ENCODE peak calls at places on chromosomes 13 and 19, in six cellular contexts. One of them, this sample, is unnamed.

GRCh38 chr19:29545866-29546582 is 20.2 kb downstream of the VSTM2B start:
- ATAC-seq in HCT116: no peak
- ATAC-seq in left lung: no peak
- ATAC-seq in psoas muscle: no peak
- ATAC-seq in gastrocnemius medialis: no peak
- ATAC-seq in lung: no peak
- ATAC-seq in this sample: no peak

GRCh38 chr13:109415057-109415456 is 371.3 kb downstream of the IRS2 start:
- ATAC-seq in gastrocnemius medialis: no peak
- ATAC-seq in left lung: no peak
- ATAC-seq in HCT116: no peak
- ATAC-seq in lung: no peak
- ATAC-seq in psoas muscle: no peak
- ATAC-seq in this sample: no peak

GRCh38 chr19:5714819-5715218 is 5.1 kb downstream of the LONP1 start:
- ATAC-seq in psoas muscle: no peak
- ATAC-seq in HCT116: no peak
- ATAC-seq in left lung: no peak
- ATAC-seq in gastrocnemius medialis: no peak
- ATAC-seq in lung: no peak
- ATAC-seq in this sample: no peak

GRCh38 chr13:75432045-75432444 is 49.9 kb downstream of the TBC1D4 start:
- ATAC-seq in lung: no peak
- ATAC-seq in left lung: peak; percentile 61
- ATAC-seq in HCT116: peak; percentile 50
- ATAC-seq in gastrocnemius medialis: peak; percentile 74
- ATAC-seq in psoas muscle: peak; percentile 69
- ATAC-seq in this sample: peak; percentile 61

GRCh38 chr19:13803038-13803437 is 7.8 kb downstream of the ZSWIM4 start:
- ATAC-seq in lung: peak; percentile 41
- ATAC-seq in HCT116: peak; percentile 37
- ATAC-seq in left lung: peak; percentile 84
- ATAC-seq in psoas muscle: no peak
- ATAC-seq in gastrocnemius medialis: no peak
- ATAC-seq in this sample: no peak

GRCh38 chr13:23743269-23743668 is 145.9 kb downstream of the MIPEP start:
- ATAC-seq in left lung: peak; percentile 20
- ATAC-seq in HCT116: no peak
- ATAC-seq in gastrocnemius medialis: no peak
- ATAC-seq in lung: no peak
- ATAC-seq in psoas muscle: no peak
- ATAC-seq in this sample: no peak

GRCh38 chr13:111048387-111048786 is 66.7 kb upstream of the ARHGEF7 start:
- ATAC-seq in gastrocnemius medialis: no peak
- ATAC-seq in HCT116: no peak
- ATAC-seq in left lung: no peak
- ATAC-seq in lung: no peak
- ATAC-seq in psoas muscle: no peak
- ATAC-seq in this sample: no peak

GRCh38 chr13:95222733-95223018 is 78.6 kb downstream of the ABCC4 start:
- ATAC-seq in psoas muscle: no peak
- ATAC-seq in lung: no peak
- ATAC-seq in HCT116: no peak
- ATAC-seq in left lung: no peak
- ATAC-seq in gastrocnemius medialis: no peak
- ATAC-seq in this sample: no peak

GRCh38 chr13:44810067-44810840 is 179.0 kb downstream of the NUFIP1 start:
- ATAC-seq in lung: no peak
- ATAC-seq in HCT116: no peak
- ATAC-seq in psoas muscle: no peak
- ATAC-seq in left lung: peak; percentile 10
- ATAC-seq in gastrocnemius medialis: peak; percentile 39
- ATAC-seq in this sample: no peak

GRCh38 chr13:43984292-43984691 is 104.6 kb downstream of the LACC1 start:
- ATAC-seq in psoas muscle: no peak
- ATAC-seq in left lung: no peak
- ATAC-seq in lung: no peak
- ATAC-seq in gastrocnemius medialis: no peak
- ATAC-seq in HCT116: no peak
- ATAC-seq in this sample: no peak

GRCh38 chr13:99686157-99686572 is 184.9 kb downstream of the TM9SF2 start:
- ATAC-seq in left lung: peak; percentile 14
- ATAC-seq in lung: peak; percentile 27
- ATAC-seq in gastrocnemius medialis: no peak
- ATAC-seq in psoas muscle: peak; percentile 54
- ATAC-seq in HCT116: no peak
- ATAC-seq in this sample: no peak

GRCh38 chr13:113860579-113861432 is 3.1 kb downstream of the GAS6 start:
- ATAC-seq in gastrocnemius medialis: no peak
- ATAC-seq in HCT116: no peak
- ATAC-seq in psoas muscle: no peak
- ATAC-seq in left lung: peak; percentile 66
- ATAC-seq in lung: no peak
- ATAC-seq in this sample: no peak

GRCh38 chr13:67120872-67121531 is 109.1 kb downstream of the PCDH9 start:
- ATAC-seq in lung: no peak
- ATAC-seq in left lung: no peak
- ATAC-seq in gastrocnemius medialis: no peak
- ATAC-seq in psoas muscle: no peak
- ATAC-seq in HCT116: no peak
- ATAC-seq in this sample: peak; percentile 61

DNA sequence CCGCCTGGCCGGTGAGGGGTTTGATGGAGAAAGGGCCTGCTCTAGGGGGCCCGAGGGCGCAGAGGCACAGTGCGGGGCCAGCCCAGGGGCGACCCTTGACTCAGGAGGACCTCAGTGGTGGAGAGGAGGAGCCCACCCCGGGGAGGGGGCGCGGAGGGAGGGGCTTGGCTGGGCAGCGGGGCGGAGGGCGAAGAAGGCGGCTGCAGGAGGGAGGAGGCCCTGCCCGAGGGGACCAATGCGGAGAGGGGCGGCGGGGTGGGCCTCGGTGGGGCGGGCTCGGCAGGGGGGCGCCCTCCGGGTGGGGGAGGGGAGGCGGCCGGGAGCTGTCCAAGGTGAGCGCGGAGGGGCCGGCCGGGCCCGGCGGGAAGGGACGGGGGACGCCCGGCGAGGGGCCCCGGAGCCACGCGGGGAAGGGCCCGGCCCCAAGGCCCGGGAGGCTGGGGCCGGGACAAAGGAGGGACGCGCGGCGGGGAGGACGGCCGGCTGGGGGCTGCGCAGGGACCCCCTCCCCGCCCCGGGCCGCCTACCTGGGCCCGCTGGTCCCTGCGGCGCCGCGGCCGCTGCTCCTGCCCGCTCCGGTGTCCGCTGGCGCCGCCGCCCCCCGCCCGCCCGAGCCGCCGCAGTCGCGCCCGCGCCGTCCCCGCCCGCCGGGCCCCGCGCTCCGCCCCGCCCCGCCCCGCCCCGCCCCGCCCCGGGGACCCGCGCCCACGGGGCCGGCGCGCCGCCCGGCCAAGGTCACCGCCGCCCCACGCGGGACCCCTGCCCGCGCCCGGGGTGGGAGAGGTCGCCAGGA is at the start of gene DIRAS1:
- ATAC-seq in gastrocnemius medialis: no peak
- ATAC-seq in lung: no peak
- ATAC-seq in psoas muscle: no peak
- ATAC-seq in left lung: no peak
- ATAC-seq in HCT116: peak; percentile 44
- ATAC-seq in this sample: no peak
- H3K4me3 ChIP-seq in gastrocnemius medialis: no peak within 1 kb of the TSS
- H3K4me3 ChIP-seq in lung: no peak within 1 kb of the TSS
- H3K4me3 ChIP-seq in psoas muscle: peak within 1 kb of the TSS; percentile 38
- H3K4me3 ChIP-seq in left lung: peak within 1 kb of the TSS; percentile 17
- H3K4me3 ChIP-seq in HCT116: peak within 1 kb of the TSS; percentile 73
- H3K4me3 ChIP-seq in this sample: peak within 1 kb of the TSS; percentile 51

DNA sequence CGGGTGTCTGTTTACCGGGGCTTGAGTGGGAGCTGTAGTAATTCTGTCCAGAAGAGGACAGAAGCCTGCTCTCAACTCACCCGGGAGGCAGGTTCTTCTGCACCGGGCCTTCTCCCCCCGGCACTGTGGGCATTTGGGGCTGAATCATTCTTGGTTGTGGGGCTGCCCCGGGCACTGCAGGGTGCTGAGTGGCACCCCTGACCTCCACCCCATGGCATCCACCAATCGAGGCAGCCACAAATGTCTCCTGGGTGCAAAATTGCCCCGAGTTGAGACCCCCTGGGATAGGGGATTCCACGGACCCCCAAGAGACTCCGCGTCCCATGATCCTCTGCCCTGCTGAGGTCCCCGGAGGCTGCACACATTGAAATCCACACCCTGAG is 68.8 kb downstream of the GNG7 start:
- ATAC-seq in lung: no peak
- ATAC-seq in gastrocnemius medialis: no peak
- ATAC-seq in psoas muscle: no peak
- ATAC-seq in HCT116: no peak
- ATAC-seq in left lung: peak; percentile 17
- ATAC-seq in this sample: no peak
- H3K4me3 ChIP-seq in lung: no peak overlapping the region
- H3K4me3 ChIP-seq in gastrocnemius medialis: no peak overlapping the region
- H3K4me3 ChIP-seq in psoas muscle: no peak overlapping the region
- H3K4me3 ChIP-seq in HCT116: no peak overlapping the region
- H3K4me3 ChIP-seq in left lung: no peak overlapping the region
- H3K4me3 ChIP-seq in this sample: no peak overlapping the region

GRCh38 chr19:2523630-2524311 is 47.8 kb downstream of the GADD45B start:
- ATAC-seq in gastrocnemius medialis: no peak
- ATAC-seq in psoas muscle: no peak
- ATAC-seq in left lung: no peak
- ATAC-seq in HCT116: peak; percentile 50
- ATAC-seq in lung: no peak
- ATAC-seq in this sample: peak; percentile 72

GRCh38 chr19:2524361-2524839 is 48.5 kb downstream of the GADD45B start:
- ATAC-seq in HCT116: peak; percentile 0
- ATAC-seq in psoas muscle: no peak
- ATAC-seq in gastrocnemius medialis: no peak
- ATAC-seq in left lung: no peak
- ATAC-seq in lung: no peak
- ATAC-seq in this sample: no peak

GRCh38 chr19:2527171-2527570 is 51.2 kb downstream of the GADD45B start:
- ATAC-seq in left lung: no peak
- ATAC-seq in HCT116: no peak
- ATAC-seq in gastrocnemius medialis: no peak
- ATAC-seq in psoas muscle: no peak
- ATAC-seq in lung: no peak
- ATAC-seq in this sample: no peak

GRCh38 chr19:2527716-2528115 is 51.8 kb downstream of the GADD45B start:
- ATAC-seq in left lung: no peak
- ATAC-seq in lung: no peak
- ATAC-seq in gastrocnemius medialis: no peak
- ATAC-seq in HCT116: no peak
- ATAC-seq in psoas muscle: no peak
- ATAC-seq in this sample: no peak

DNA sequence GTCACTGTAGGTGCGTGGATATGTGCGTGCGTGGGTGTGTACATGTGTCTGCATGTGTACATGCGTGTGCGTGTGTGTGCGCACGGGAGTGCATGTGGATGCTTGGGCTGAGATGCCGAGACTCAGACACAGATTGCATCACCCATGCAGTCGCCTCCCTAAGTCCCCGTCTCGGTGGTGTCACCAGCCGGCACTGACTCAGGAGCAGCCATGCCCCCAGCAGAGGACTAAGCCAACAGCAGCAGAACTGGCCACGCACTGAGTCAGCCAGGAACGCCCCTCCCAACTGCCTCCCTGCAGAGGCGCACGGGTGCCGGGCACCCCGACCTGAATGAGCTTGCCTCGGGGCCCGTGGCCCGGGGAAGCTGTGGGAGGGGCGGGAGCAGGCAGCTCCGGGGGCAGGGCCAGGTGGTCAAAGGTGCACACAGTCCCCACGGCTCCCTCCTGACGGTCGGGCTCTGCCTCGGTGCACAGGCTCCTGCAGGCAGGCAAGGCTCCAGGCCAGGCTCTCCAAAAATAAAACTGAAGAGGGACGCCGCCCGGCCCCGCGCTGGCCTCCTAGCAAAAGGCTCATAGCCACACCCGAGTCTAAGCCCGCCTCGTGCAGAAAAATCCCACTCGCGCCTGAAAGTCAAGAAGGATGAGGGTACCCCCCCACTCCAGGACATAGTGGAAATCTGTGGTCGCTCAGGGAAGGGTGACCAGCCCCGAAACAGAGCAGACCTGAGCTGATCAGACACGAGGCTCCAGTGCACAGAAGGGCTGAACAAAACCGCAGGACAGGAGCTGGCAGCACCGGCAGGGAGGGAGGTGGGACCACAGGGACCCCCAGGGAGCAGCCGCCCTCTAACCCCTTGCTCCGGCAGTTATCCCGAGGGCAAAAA is 49.2 kb downstream of the GADD45B start:
- ATAC-seq in HCT116: peak; percentile 82
- ATAC-seq in lung: no peak
- ATAC-seq in gastrocnemius medialis: peak; percentile 29
- ATAC-seq in left lung: peak; percentile 70
- ATAC-seq in psoas muscle: peak; percentile 59
- ATAC-seq in this sample: peak; percentile 37
- H3K4me3 ChIP-seq in HCT116: peak overlapping the region; percentile 56
- H3K4me3 ChIP-seq in lung: no peak overlapping the region
- H3K4me3 ChIP-seq in gastrocnemius medialis: peak overlapping the region; percentile 48
- H3K4me3 ChIP-seq in left lung: no peak overlapping the region
- H3K4me3 ChIP-seq in psoas muscle: peak overlapping the region; percentile 44
- H3K4me3 ChIP-seq in this sample: peak overlapping the region; percentile 22

GRCh38 chr19:11479470-11480080 is 1.3 kb downstream of the ELAVL3 start:
- ATAC-seq in psoas muscle: no peak
- ATAC-seq in left lung: peak; percentile 28
- ATAC-seq in gastrocnemius medialis: no peak
- ATAC-seq in lung: no peak
- ATAC-seq in HCT116: no peak
- ATAC-seq in this sample: no peak
- H3K4me3 ChIP-seq in psoas muscle: peak overlapping the region; percentile 44
- H3K4me3 ChIP-seq in left lung: no peak overlapping the region
- H3K4me3 ChIP-seq in gastrocnemius medialis: peak overlapping the region; percentile 17
- H3K4me3 ChIP-seq in lung: no peak overlapping the region
- H3K4me3 ChIP-seq in HCT116: no peak overlapping the region
- H3K4me3 ChIP-seq in this sample: peak overlapping the region; percentile 33

This sample was measured in gastroesophageal sphincter.